ENCODE peak calls at places on chromosome 6, in eight cellular contexts. F is astrocyte of the spinal cord, H is fibroblast of the aortic adventitia, O is HepG2, E is progenitor cell of endocrine pancreas, P is cardiac fibroblast, M is brain microvascular endothelial cell, U is activated B cell treated with CpG ODN at 0.5 μM for 24 hours. T is an unnamed sample.

GRCh38 chr6:112622036-112622435 is 274.9 kb downstream of the RFPL4B start:
- DNase-seq in F (no peak), H (no peak), O (no peak), E (no peak), P (no peak), M (no peak), U (no peak), T (no peak)

GRCh38 chr6:18148304-18149025 is 6.4 kb downstream of the TPMT start:
- DNase-seq in F (peak), H (peak), O (no peak), E (no peak), P (peak), M (peak), U (no peak), T (no peak)

GRCh38 chr6:123997223-123997622 is 193.6 kb downstream of the NKAIN2 start:
- DNase-seq in F (no peak), H (no peak), O (no peak), E (no peak), P (no peak), M (no peak), U (no peak), T (no peak)

GRCh38 chr6:156933201-156934053 is 156.2 kb downstream of the ARID1B start:
- DNase-seq in F (no peak), H (no peak), O (peak), E (peak), P (no peak), M (no peak), U (no peak), T (no peak)

GRCh38 chr6:43469947-43470346 is 7.4 kb upstream of the TJAP1 start:
- DNase-seq in F (no peak), H (no peak), O (no peak), E (no peak), P (no peak), M (no peak), U (no peak), T (no peak)

GRCh38 chr6:71465096-71465495 is 176.5 kb downstream of the OGFRL1 start:
- DNase-seq in F (no peak), H (no peak), O (no peak), E (no peak), P (no peak), M (no peak), U (no peak), T (no peak)

GRCh38 chr6:5672581-5673011 is 334.1 kb downstream of the NRN1 start:
- DNase-seq in F (peak), H (peak), O (no peak), E (no peak), P (peak), M (peak), U (no peak), T (no peak)

GRCh38 chr6:6005467-6006427 is 978 bp downstream of the NRN1 start:
- DNase-seq in F (no peak), H (no peak), O (no peak), E (no peak), P (no peak), M (no peak), U (no peak), T (no peak)

DNA sequence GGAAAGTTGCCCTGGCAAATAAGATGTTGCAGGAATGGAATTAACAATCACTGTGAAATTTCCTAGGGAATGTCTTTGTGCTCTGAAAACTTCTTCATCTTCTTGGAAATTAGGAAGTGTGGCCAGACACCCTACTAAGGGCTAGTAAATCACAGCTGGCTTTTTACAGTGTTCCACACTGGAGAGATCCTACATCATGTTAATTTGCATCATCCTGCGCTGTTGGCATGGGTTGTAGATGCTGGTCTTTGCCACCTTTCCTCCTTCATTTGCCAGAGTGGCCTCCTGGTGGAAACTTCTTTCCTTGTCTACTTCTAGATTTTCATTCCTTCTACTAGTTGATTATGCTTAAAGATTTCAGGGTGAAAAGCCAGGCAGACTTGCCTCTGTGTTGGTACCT is 2.7 kb downstream of the TNFAIP3 start:
- DNase-seq in F (no peak), H (no peak), O (no peak), E (no peak), P (no peak), M (no peak), U (no peak), T (no peak)
- TF ChIP-seq CTCF in F (no peak), H (peak), O (no peak), E (no peak), P (no peak), M (peak), U (no peak), T (no peak)

GRCh38 chr6:90865513-90865912 is 278.6 kb upstream of the MAP3K7 start:
- DNase-seq in F (no peak), H (no peak), O (no peak), E (no peak), P (no peak), M (no peak), U (no peak), T (no peak)

GRCh38 chr6:90859056-90859455 is 272.2 kb upstream of the MAP3K7 start:
- DNase-seq in F (no peak), H (no peak), O (no peak), E (no peak), P (no peak), M (no peak), U (no peak), T (no peak)

GRCh38 chr6:90860822-90861601 is 274.1 kb upstream of the MAP3K7 start:
- DNase-seq in F (no peak), H (no peak), O (peak), E (no peak), P (no peak), M (no peak), U (no peak), T (no peak)

DNA sequence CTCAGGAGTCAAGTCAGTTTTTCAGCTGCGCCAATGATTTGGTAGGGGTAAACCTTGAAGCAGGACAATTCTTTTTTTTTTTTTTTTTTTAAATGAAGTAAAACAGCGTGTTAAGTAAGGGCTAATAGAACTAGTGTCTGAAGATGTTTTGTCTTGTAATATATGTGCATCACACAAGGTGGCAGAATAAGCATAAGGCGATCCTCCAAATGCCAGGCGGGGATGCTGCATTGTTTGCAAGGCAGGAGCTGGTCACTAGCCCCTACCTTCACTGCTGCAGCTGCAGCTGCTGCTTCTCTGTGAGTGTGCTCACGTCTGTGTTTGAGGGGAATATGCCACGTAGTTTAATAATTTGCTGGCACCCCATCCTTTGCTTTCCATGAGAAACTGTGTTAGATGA is 272.7 kb upstream of the MAP3K7 start:
- DNase-seq in F (no peak), H (no peak), O (no peak), E (no peak), P (no peak), M (no peak), U (no peak), T (no peak)
- TF ChIP-seq CTCF in F (no peak), H (no peak), O (no peak), E (no peak), P (no peak), M (no peak), U (no peak), T (no peak)

DNA sequence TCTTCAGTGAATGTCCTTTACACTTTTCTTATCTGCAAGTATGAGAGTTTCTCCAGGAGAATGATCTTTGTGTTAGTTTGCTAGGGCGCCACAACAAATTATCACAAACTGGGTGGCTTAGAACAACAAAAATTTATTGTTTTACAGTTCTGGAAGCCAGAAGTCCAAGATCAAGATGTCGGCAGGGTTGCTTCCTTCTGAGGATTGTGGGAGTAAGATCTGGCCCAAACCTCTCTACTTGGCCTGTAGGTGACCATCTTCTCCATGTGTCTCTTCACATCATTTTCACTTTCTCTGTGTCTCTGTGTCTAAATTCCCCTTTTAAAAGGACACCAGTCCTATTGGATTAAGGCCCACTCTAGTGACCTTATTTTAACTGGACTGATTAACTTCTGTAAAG is 103.0 kb downstream of the ADTRP start:
- DNase-seq in F (no peak), H (peak), O (no peak), E (no peak), P (no peak), M (no peak), U (no peak), T (no peak)
- TF ChIP-seq CTCF in F (peak), H (peak), O (no peak), E (no peak), P (peak), M (no peak), U (no peak), T (no peak)

GRCh38 chr6:139701695-139702094 is 327.2 kb upstream of the CITED2 start:
- DNase-seq in F (no peak), H (no peak), O (no peak), E (no peak), P (no peak), M (no peak), U (no peak), T (no peak)

GRCh38 chr6:139699335-139699734 is 324.9 kb upstream of the CITED2 start:
- DNase-seq in F (no peak), H (peak), O (no peak), E (no peak), P (peak), M (no peak), U (no peak), T (no peak)

GRCh38 chr6:139698526-139699182 is 324.2 kb upstream of the CITED2 start:
- DNase-seq in F (no peak), H (no peak), O (no peak), E (no peak), P (peak), M (no peak), U (no peak), T (no peak)

GRCh38 chr6:139705284-139705683 is 330.8 kb upstream of the CITED2 start:
- DNase-seq in F (no peak), H (no peak), O (no peak), E (no peak), P (no peak), M (no peak), U (no peak), T (no peak)

GRCh38 chr6:139701003-139701402 is 326.6 kb upstream of the CITED2 start:
- DNase-seq in F (no peak), H (no peak), O (no peak), E (no peak), P (no peak), M (no peak), U (no peak), T (no peak)
- TF ChIP-seq CTCF in F (no peak), H (no peak), O (no peak), E (no peak), P (no peak), M (no peak), U (no peak), T (no peak)

GRCh38 chr6:20559924-20560551 is 25.8 kb downstream of the CDKAL1 start:
- DNase-seq in F (no peak), H (peak), O (no peak), E (no peak), P (peak), M (no peak), U (no peak), T (no peak)
- TF ChIP-seq CTCF in F (no peak), H (no peak), O (no peak), E (peak), P (no peak), M (no peak), U (no peak), T (no peak)

GRCh38 chr6:1698527-1698926 is 88.8 kb downstream of the FOXC1 start:
- DNase-seq in F (no peak), H (no peak), O (no peak), E (no peak), P (no peak), M (no peak), U (no peak), T (no peak)
- TF ChIP-seq CTCF in F (no peak), H (no peak), O (no peak), E (no peak), P (no peak), M (no peak), U (no peak), T (no peak)

GRCh38 chr6:63813531-63813930 is 177.9 kb downstream of the PHF3 start:
- DNase-seq in F (no peak), H (no peak), O (no peak), E (no peak), P (peak), M (no peak), U (no peak), T (no peak)

GRCh38 chr6:63817492-63818050 is 182.0 kb downstream of the PHF3 start:
- DNase-seq in F (no peak), H (no peak), O (no peak), E (no peak), P (peak), M (no peak), U (no peak), T (no peak)

GRCh38 chr6:63816401-63816975 is 180.9 kb downstream of the PHF3 start:
- DNase-seq in F (no peak), H (peak), O (no peak), E (no peak), P (peak), M (no peak), U (no peak), T (no peak)

GRCh38 chr6:63816979-63817436 is 181.4 kb downstream of the PHF3 start:
- DNase-seq in F (no peak), H (peak), O (peak), E (no peak), P (peak), M (no peak), U (no peak), T (no peak)

GRCh38 chr6:63814459-63814858 is 178.9 kb downstream of the PHF3 start:
- DNase-seq in F (no peak), H (no peak), O (no peak), E (no peak), P (no peak), M (no peak), U (no peak), T (no peak)
- TF ChIP-seq CTCF in F (peak), H (no peak), O (no peak), E (no peak), P (no peak), M (no peak), U (no peak), T (no peak)